ENCODE peak calls at places on chromosomes 6 and 20, in five cellular contexts. E is ACHN; G is activated CD4-positive, alpha-beta T cell treated with anti-CD3 and anti-CD28 coated beads for 48 hours; M is RWPE1; X is NCI-H2029 treated with DMSO at 0.1 percent for 48 hours. U is an unnamed sample.

GRCh38 chr6:100209323-100210137 is 215.5 kb upstream of the MCHR2 start:
- DNase-seq in E (no peak), G (no peak), M (no peak), X (no peak), U (no peak)

GRCh38 chr6:87702589-87702945 is 534 bp upstream of the AKIRIN2 start:
- DNase-seq in E (peak), G (no peak), M (peak), X (peak), U (no peak)

GRCh38 chr6:74000582-74000981 is 304.6 kb downstream of the CD109 start:
- DNase-seq in E (no peak), G (no peak), M (no peak), X (no peak), U (no peak)

GRCh38 chr20:36493013-36493800 is 48.1 kb upstream of the MYL9 start:
- DNase-seq in E (peak), G (no peak), M (no peak), X (no peak), U (no peak)

GRCh38 chr6:106746660-106747059 is 117.3 kb downstream of the QRSL1 start:
- DNase-seq in E (no peak), G (no peak), M (peak), X (peak), U (no peak)

GRCh38 chr6:149493697-149494334 is 9.0 kb upstream of the ZC3H12D start:
- DNase-seq in E (no peak), G (no peak), M (no peak), X (no peak), U (no peak)

GRCh38 chr20:20761302-20761701 is 48.9 kb upstream of the RALGAPA2 start:
- DNase-seq in E (no peak), G (no peak), M (no peak), X (no peak), U (no peak)

GRCh38 chr6:43729537-43729936 is 40.5 kb upstream of the VEGFA start:
- DNase-seq in E (no peak), G (no peak), M (no peak), X (no peak), U (no peak)

GRCh38 chr6:47681201-47681990 is 17.0 kb upstream of the ADGRF4 start:
- DNase-seq in E (no peak), G (no peak), M (no peak), X (no peak), U (no peak)

GRCh38 chr6:76453270-76453669 is 380.8 kb upstream of the IMPG1 start:
- DNase-seq in E (no peak), G (no peak), M (no peak), X (no peak), U (no peak)

GRCh38 chr20:51586005-51586440 is 43.5 kb upstream of the NFATC2 start:
- DNase-seq in E (peak), G (peak), M (peak), X (no peak), U (no peak)

U was measured in activated naive CD8-positive, alpha-beta T cell treated with anti-CD3 and anti-CD28 coated beads, Interleukin-2, amount 50 U/mL, for 24 hours.